ENCODE peak calls at places on chromosome 22, in six cellular contexts. B is HCT116, J is HT-29, Y is GM04504, M is NCI-H1105, S is AG09309. C is an unnamed sample.

GRCh38 chr22:50274311-50274710 is 4.1 kb upstream of the MAPK11 start:
- DNase-seq in B (no peak), M (peak; percentile 13), J (no peak), Y (no peak), S (no peak), C (peak; percentile 73)

GRCh38 chr22:31497148-31497938 is 1.0 kb downstream of the SFI1 start:
- DNase-seq in J (no peak), Y (no peak), M (no peak), B (no peak), S (no peak), C (peak; percentile 35)

GRCh38 chr22:41521166-41521565 is 23.1 kb downstream of the POLR3H start:
- DNase-seq in S (no peak), Y (no peak), B (no peak), J (no peak), M (no peak), C (no peak)

GRCh38 chr22:37922177-37922576 is 16.1 kb downstream of the MICALL1 start:
- DNase-seq in Y (no peak), B (no peak), S (no peak), J (no peak), M (no peak), C (no peak)

GRCh38 chr22:38176170-38176741 is 5.4 kb downstream of the PLA2G6 start:
- DNase-seq in S (peak; percentile 60), M (no peak), Y (peak; percentile 96), B (no peak), J (peak; percentile 69), C (no peak)

GRCh38 chr22:20475115-20475436 is 20.5 kb downstream of the KLHL22 start:
- DNase-seq in B (no peak), Y (no peak), S (no peak), J (no peak), M (no peak), C (no peak)

GRCh38 chr22:46428602-46429326 is 93.2 kb downstream of the TRMU start:
- DNase-seq in M (no peak), J (no peak), B (no peak), Y (no peak), S (no peak), C (no peak)

GRCh38 chr22:36191106-36191836 is 10.3 kb downstream of the APOL4 start:
- DNase-seq in S (peak; percentile 29), J (no peak), Y (peak; percentile 72), M (no peak), B (no peak), C (no peak)

GRCh38 chr22:11066458-11067285 is 4461.3 kb upstream of the OR11H1 start:
- DNase-seq in Y (no peak), J (no peak), B (no peak), S (no peak), M (no peak), C (no peak)

GRCh38 chr22:27311666-27312566 is 489.6 kb downstream of the MN1 start:
- DNase-seq in M (no peak), J (no peak), S (no peak), Y (no peak), B (no peak), C (no peak)

GRCh38 chr22:20404881-20405280 is 10.9 kb downstream of the ZNF74 start:
- DNase-seq in J (no peak), M (no peak), B (no peak), Y (no peak), S (no peak), C (no peak)

GRCh38 chr22:42294034-42294985 is 23.9 kb upstream of the TCF20 start:
- DNase-seq in Y (no peak), M (peak; percentile 18), S (no peak), B (no peak), J (peak; percentile 73), C (peak; percentile 62)

GRCh38 chr22:33082221-33082620 is 24.0 kb upstream of the SYN3 start:
- DNase-seq in M (no peak), J (no peak), Y (no peak), S (no peak), B (no peak), C (no peak)

GRCh38 chr22:20494978-20495860 is at the start of gene KLHL22:
- DNase-seq in S (no peak), M (peak; percentile 36), J (peak; percentile 50), Y (no peak), B (no peak), C (peak; percentile 35)

GRCh38 chr22:49303781-49304461 is 523.8 kb downstream of the BRD1 start:
- DNase-seq in J (no peak), S (no peak), Y (no peak), B (no peak), M (no peak), C (no peak)

GRCh38 chr22:30201970-30202369 is 44.6 kb downstream of the LIF start:
- DNase-seq in Y (no peak), J (no peak), S (no peak), B (no peak), M (no peak), C (no peak)

GRCh38 chr22:33529424-33530113 is 390.7 kb downstream of the LARGE1 start:
- DNase-seq in J (no peak), Y (peak; percentile 42), S (peak; percentile 3), B (no peak), M (no peak), C (no peak)

GRCh38 chr22:38739300-38740055 is 16.3 kb downstream of the SUN2 start:
- DNase-seq in M (no peak), Y (no peak), J (no peak), B (no peak), S (no peak), C (no peak)

GRCh38 chr22:29689872-29690213 is 30.0 kb upstream of the CABP7 start:
- DNase-seq in J (peak; percentile 61), S (no peak), M (peak; percentile 30), Y (peak; percentile 14), B (no peak), C (peak; percentile 25)

GRCh38 chr22:27952779-27953178 is 33.7 kb upstream of the PITPNB start:
- DNase-seq in B (no peak), Y (no peak), S (no peak), M (no peak), J (no peak), C (no peak)

GRCh38 chr22:37803195-37803635 is 4.5 kb upstream of the GCAT start:
- DNase-seq in S (no peak), B (no peak), M (no peak), Y (no peak), J (no peak), C (no peak)

GRCh38 chr22:46694423-46695170 is 43.5 kb downstream of the CERK start:
- DNase-seq in J (no peak), B (no peak), S (no peak), Y (no peak), M (no peak), C (no peak)

GRCh38 chr22:44074286-44074984 is 50.3 kb downstream of the PARVB start:
- DNase-seq in Y (no peak), B (no peak), J (no peak), S (no peak), M (no peak), C (no peak)